ENCODE peak calls at places on chromosomes 13 and 19, in five cellular contexts. One of them, this sample, is unnamed.

GRCh38 chr19:58544591-58545285 is 874 bp downstream of the TRIM28 start:
- DNase-seq in fibroblast of the aortic adventitia: peak
- DNase-seq in kidney epithelial cell: no peak
- DNase-seq in choroid plexus epithelial cell: peak
- DNase-seq in Karpas-422: peak
- DNase-seq in this sample: peak

GRCh38 chr13:71979616-71980015 is 112.6 kb upstream of the DACH1 start:
- DNase-seq in fibroblast of the aortic adventitia: no peak
- DNase-seq in kidney epithelial cell: no peak
- DNase-seq in choroid plexus epithelial cell: peak
- DNase-seq in Karpas-422: no peak
- DNase-seq in this sample: peak

GRCh38 chr19:7368456-7368855 is 19.7 kb downstream of the ARHGEF18 start:
- DNase-seq in fibroblast of the aortic adventitia: no peak
- DNase-seq in kidney epithelial cell: no peak
- DNase-seq in choroid plexus epithelial cell: no peak
- DNase-seq in Karpas-422: no peak
- DNase-seq in this sample: peak

GRCh38 chr13:21733475-21734311 is 62.8 kb downstream of the FGF9 start:
- DNase-seq in fibroblast of the aortic adventitia: no peak
- DNase-seq in kidney epithelial cell: peak
- DNase-seq in choroid plexus epithelial cell: no peak
- DNase-seq in Karpas-422: peak
- DNase-seq in this sample: no peak

GRCh38 chr13:18978447-18978846 is 203.2 kb downstream of the TUBA3C start:
- DNase-seq in fibroblast of the aortic adventitia: no peak
- DNase-seq in kidney epithelial cell: no peak
- DNase-seq in choroid plexus epithelial cell: no peak
- DNase-seq in Karpas-422: no peak
- DNase-seq in this sample: no peak

GRCh38 chr13:76871332-76871945 is 14.8 kb downstream of the KCTD12 start:
- DNase-seq in fibroblast of the aortic adventitia: no peak
- DNase-seq in kidney epithelial cell: no peak
- DNase-seq in choroid plexus epithelial cell: no peak
- DNase-seq in Karpas-422: no peak
- DNase-seq in this sample: no peak

GRCh38 chr19:35755550-35756371 is 1.1 kb downstream of the HSPB6 start:
- DNase-seq in fibroblast of the aortic adventitia: peak
- DNase-seq in kidney epithelial cell: no peak
- DNase-seq in choroid plexus epithelial cell: peak
- DNase-seq in Karpas-422: no peak
- DNase-seq in this sample: peak

GRCh38 chr19:491146-491741 is 5.0 kb upstream of the MADCAM1 start:
- DNase-seq in fibroblast of the aortic adventitia: no peak
- DNase-seq in kidney epithelial cell: no peak
- DNase-seq in choroid plexus epithelial cell: peak
- DNase-seq in Karpas-422: no peak
- DNase-seq in this sample: peak

GRCh38 chr13:31848621-31849020 is 109.3 kb downstream of the RXFP2 start:
- DNase-seq in fibroblast of the aortic adventitia: no peak
- DNase-seq in kidney epithelial cell: no peak
- DNase-seq in choroid plexus epithelial cell: no peak
- DNase-seq in Karpas-422: no peak
- DNase-seq in this sample: no peak

GRCh38 chr19:35846038-35846668 is 6.2 kb downstream of the NPHS1 start:
- DNase-seq in fibroblast of the aortic adventitia: no peak
- DNase-seq in kidney epithelial cell: no peak
- DNase-seq in choroid plexus epithelial cell: peak
- DNase-seq in Karpas-422: no peak
- DNase-seq in this sample: no peak

GRCh38 chr19:18282021-18282787 is 782 bp upstream of the JUND start:
- DNase-seq in fibroblast of the aortic adventitia: no peak
- DNase-seq in kidney epithelial cell: no peak
- DNase-seq in choroid plexus epithelial cell: no peak
- DNase-seq in Karpas-422: no peak
- DNase-seq in this sample: no peak

GRCh38 chr13:30796132-30796832 is 60.9 kb downstream of the ALOX5AP start:
- DNase-seq in fibroblast of the aortic adventitia: peak
- DNase-seq in kidney epithelial cell: peak
- DNase-seq in choroid plexus epithelial cell: peak
- DNase-seq in Karpas-422: no peak
- DNase-seq in this sample: peak

GRCh38 chr19:44874317-44874716 is 16.7 kb upstream of the TOMM40 start:
- DNase-seq in fibroblast of the aortic adventitia: no peak
- DNase-seq in kidney epithelial cell: no peak
- DNase-seq in choroid plexus epithelial cell: no peak
- DNase-seq in Karpas-422: no peak
- DNase-seq in this sample: no peak

GRCh38 chr13:94210826-94211225 is 268.7 kb downstream of the DCT start:
- DNase-seq in fibroblast of the aortic adventitia: no peak
- DNase-seq in kidney epithelial cell: no peak
- DNase-seq in choroid plexus epithelial cell: no peak
- DNase-seq in Karpas-422: no peak
- DNase-seq in this sample: peak

GRCh38 chr19:9296336-9296735 is 13.3 kb downstream of the ZNF699 start:
- DNase-seq in fibroblast of the aortic adventitia: no peak
- DNase-seq in kidney epithelial cell: no peak
- DNase-seq in choroid plexus epithelial cell: no peak
- DNase-seq in Karpas-422: no peak
- DNase-seq in this sample: no peak

GRCh38 chr19:9565900-9566705 is 18.2 kb downstream of the ZNF121 start:
- DNase-seq in fibroblast of the aortic adventitia: peak
- DNase-seq in kidney epithelial cell: no peak
- DNase-seq in choroid plexus epithelial cell: peak
- DNase-seq in Karpas-422: peak
- DNase-seq in this sample: peak

GRCh38 chr19:18220632-18221275 is 5.5 kb downstream of the PDE4C start:
- DNase-seq in fibroblast of the aortic adventitia: no peak
- DNase-seq in kidney epithelial cell: no peak
- DNase-seq in choroid plexus epithelial cell: no peak
- DNase-seq in Karpas-422: peak
- DNase-seq in this sample: no peak

GRCh38 chr19:38391911-38392464 is 3.5 kb downstream of the SPRED3 start:
- DNase-seq in fibroblast of the aortic adventitia: no peak
- DNase-seq in kidney epithelial cell: no peak
- DNase-seq in choroid plexus epithelial cell: no peak
- DNase-seq in Karpas-422: no peak
- DNase-seq in this sample: no peak

GRCh38 chr13:21137696-21138095 is 38.7 kb downstream of the SKA3 start:
- DNase-seq in fibroblast of the aortic adventitia: no peak
- DNase-seq in kidney epithelial cell: no peak
- DNase-seq in choroid plexus epithelial cell: peak
- DNase-seq in Karpas-422: peak
- DNase-seq in this sample: peak

GRCh38 chr19:55536951-55537740 is at the start of gene SBK2:
- DNase-seq in fibroblast of the aortic adventitia: no peak
- DNase-seq in kidney epithelial cell: no peak
- DNase-seq in choroid plexus epithelial cell: no peak
- DNase-seq in Karpas-422: no peak
- DNase-seq in this sample: no peak

GRCh38 chr13:70388935-70389334 is 280.7 kb upstream of the KLHL1 start:
- DNase-seq in fibroblast of the aortic adventitia: no peak
- DNase-seq in kidney epithelial cell: no peak
- DNase-seq in choroid plexus epithelial cell: no peak
- DNase-seq in Karpas-422: no peak
- DNase-seq in this sample: no peak

GRCh38 chr13:62122434-62122833 is 706.8 kb upstream of the PCDH20 start:
- DNase-seq in fibroblast of the aortic adventitia: no peak
- DNase-seq in kidney epithelial cell: no peak
- DNase-seq in choroid plexus epithelial cell: no peak
- DNase-seq in Karpas-422: no peak
- DNase-seq in this sample: no peak

GRCh38 chr19:51357952-51358351 is 8.2 kb downstream of the ETFB start:
- DNase-seq in fibroblast of the aortic adventitia: no peak
- DNase-seq in kidney epithelial cell: no peak
- DNase-seq in choroid plexus epithelial cell: no peak
- DNase-seq in Karpas-422: no peak
- DNase-seq in this sample: no peak

DNA sequence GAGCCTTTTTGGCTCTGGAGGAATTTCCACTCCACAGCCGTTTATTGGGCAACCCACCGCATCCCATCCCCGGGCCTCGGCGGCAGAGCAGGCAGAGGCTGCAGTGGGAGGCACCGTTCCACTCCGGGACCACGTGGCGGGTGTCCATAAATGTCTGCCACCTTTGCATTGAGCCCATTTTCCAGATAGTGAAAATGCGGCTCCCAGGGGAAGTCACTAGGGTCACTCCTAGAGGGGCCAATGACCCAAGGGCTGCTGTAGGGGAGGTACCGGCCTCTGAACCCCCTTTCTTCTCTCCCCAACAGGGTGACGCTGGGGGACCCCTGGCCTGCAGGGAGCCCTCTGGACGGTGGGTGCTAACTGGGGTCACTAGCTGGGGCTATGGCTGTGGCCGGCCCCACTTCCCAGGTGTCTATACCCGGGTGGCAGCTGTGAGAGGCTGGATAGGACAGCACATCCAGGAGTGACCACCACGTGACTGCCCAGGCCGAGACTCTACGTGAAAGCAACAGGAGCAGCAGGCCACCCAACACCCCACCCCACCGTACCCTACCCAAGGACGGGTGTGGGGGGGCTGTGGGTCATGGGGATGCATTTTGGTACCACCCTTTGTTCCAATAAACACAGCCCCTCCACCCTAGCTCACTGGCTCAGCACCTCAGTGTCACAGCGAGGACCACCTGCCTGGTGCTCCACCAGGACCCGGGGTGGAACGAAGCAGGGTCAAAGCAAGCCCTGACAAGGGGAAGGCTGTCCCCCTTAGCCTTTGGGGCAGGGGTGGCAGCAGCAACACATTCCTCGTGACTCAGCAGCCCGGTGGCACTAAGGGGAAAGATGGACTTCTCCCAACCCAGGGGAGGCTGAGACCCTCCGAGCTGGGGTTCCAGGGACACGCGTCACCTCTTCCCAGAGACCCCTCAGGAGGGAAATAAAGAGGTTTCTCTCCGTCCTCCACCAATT is 1.5 kb downstream of the TIMM13 start:
- DNase-seq in fibroblast of the aortic adventitia: no peak
- DNase-seq in kidney epithelial cell: no peak
- DNase-seq in choroid plexus epithelial cell: no peak
- DNase-seq in Karpas-422: no peak
- DNase-seq in this sample: no peak
- H3K4me3 ChIP-seq in fibroblast of the aortic adventitia: peak
- H3K4me3 ChIP-seq in kidney epithelial cell: no peak
- H3K4me3 ChIP-seq in choroid plexus epithelial cell: peak
- H3K4me3 ChIP-seq in Karpas-422: peak
- H3K4me3 ChIP-seq in this sample: peak

DNA sequence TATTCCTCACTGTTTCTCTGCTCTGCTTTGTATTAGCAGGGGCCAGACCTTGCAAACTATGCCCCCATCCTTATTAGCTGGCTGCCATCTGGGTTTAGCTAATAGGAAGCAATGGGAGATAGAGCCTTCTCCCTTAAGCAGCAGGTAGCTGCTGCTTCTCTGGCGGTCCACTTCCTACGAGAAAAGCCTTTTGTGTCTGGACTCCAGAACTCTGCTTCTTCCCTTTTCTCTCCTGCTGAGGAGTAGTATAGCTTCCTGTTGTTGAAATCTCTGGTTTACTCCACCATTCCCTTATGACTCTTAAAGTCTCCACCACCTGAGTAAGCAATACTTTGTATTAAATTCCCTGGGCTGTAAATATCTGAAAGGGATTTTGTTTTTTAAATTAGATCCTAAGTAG is 147.1 kb downstream of the DNAJC15 start:
- DNase-seq in fibroblast of the aortic adventitia: no peak
- DNase-seq in kidney epithelial cell: no peak
- DNase-seq in choroid plexus epithelial cell: no peak
- DNase-seq in Karpas-422: no peak
- DNase-seq in this sample: no peak
- H3K4me3 ChIP-seq in fibroblast of the aortic adventitia: no peak
- H3K4me3 ChIP-seq in kidney epithelial cell: no peak
- H3K4me3 ChIP-seq in choroid plexus epithelial cell: no peak
- H3K4me3 ChIP-seq in Karpas-422: no peak
- H3K4me3 ChIP-seq in this sample: no peak

DNA sequence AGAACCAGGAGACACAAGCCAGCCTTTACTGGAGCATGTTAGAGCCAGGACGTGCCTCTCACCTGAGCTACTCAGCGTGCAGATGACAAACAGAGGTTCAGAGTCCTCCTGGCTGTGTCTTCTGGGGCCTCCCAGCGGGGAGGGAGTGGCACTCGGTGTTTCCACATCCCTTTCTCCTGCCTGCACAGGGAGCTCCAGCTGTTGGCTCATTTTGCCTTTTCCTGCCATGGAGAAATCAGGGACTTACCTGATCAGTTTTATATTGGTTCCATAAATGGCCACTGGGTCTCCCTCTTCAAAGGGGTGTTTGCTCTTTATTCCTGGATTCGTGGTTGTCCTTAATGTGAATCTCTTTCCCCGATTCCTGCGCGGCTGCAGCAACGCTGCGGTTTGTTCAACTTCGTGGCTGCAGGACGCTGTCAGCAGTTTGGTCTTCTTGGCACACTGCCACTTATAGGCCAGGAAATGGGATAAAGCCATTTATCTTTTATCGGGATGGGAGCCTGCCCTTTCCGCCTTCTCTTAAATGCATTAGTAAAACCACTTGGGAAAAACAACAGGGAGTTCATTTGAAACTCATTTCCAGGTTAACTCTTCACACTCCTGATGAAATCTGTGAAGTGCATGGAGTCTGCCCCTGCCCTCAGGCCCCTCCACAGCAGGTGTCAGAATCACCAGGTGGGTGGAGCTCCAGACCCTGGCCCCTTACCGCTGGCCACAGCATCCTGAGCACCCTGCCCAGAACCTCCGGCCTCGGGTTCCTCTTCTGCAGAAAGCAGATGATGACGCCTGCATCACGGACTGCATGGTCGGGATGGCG is 39.8 kb upstream of the MCF2L start:
- DNase-seq in fibroblast of the aortic adventitia: peak
- DNase-seq in kidney epithelial cell: no peak
- DNase-seq in choroid plexus epithelial cell: peak
- DNase-seq in Karpas-422: no peak
- DNase-seq in this sample: peak
- H3K4me3 ChIP-seq in fibroblast of the aortic adventitia: no peak
- H3K4me3 ChIP-seq in kidney epithelial cell: no peak
- H3K4me3 ChIP-seq in choroid plexus epithelial cell: no peak
- H3K4me3 ChIP-seq in Karpas-422: no peak
- H3K4me3 ChIP-seq in this sample: no peak

GRCh38 chr19:13024126-13024957 is 29.1 kb downstream of the NFIX start:
- DNase-seq in fibroblast of the aortic adventitia: peak
- DNase-seq in kidney epithelial cell: no peak
- DNase-seq in choroid plexus epithelial cell: peak
- DNase-seq in Karpas-422: no peak
- DNase-seq in this sample: peak

GRCh38 chr19:13022859-13023636 is 27.8 kb downstream of the NFIX start:
- DNase-seq in fibroblast of the aortic adventitia: peak
- DNase-seq in kidney epithelial cell: no peak
- DNase-seq in choroid plexus epithelial cell: peak
- DNase-seq in Karpas-422: no peak
- DNase-seq in this sample: peak

GRCh38 chr19:13023666-13024065 is 28.4 kb downstream of the NFIX start:
- DNase-seq in fibroblast of the aortic adventitia: peak
- DNase-seq in kidney epithelial cell: no peak
- DNase-seq in choroid plexus epithelial cell: no peak
- DNase-seq in Karpas-422: no peak
- DNase-seq in this sample: peak

GRCh38 chr19:13020002-13020414 is 24.7 kb downstream of the NFIX start:
- DNase-seq in fibroblast of the aortic adventitia: no peak
- DNase-seq in kidney epithelial cell: no peak
- DNase-seq in choroid plexus epithelial cell: no peak
- DNase-seq in Karpas-422: no peak
- DNase-seq in this sample: no peak

GRCh38 chr19:13022111-13022858 is 27.0 kb downstream of the NFIX start:
- DNase-seq in fibroblast of the aortic adventitia: peak
- DNase-seq in kidney epithelial cell: no peak
- DNase-seq in choroid plexus epithelial cell: no peak
- DNase-seq in Karpas-422: no peak
- DNase-seq in this sample: no peak
- H3K4me3 ChIP-seq in fibroblast of the aortic adventitia: peak
- H3K4me3 ChIP-seq in kidney epithelial cell: no peak
- H3K4me3 ChIP-seq in choroid plexus epithelial cell: peak
- H3K4me3 ChIP-seq in Karpas-422: no peak
- H3K4me3 ChIP-seq in this sample: peak

GRCh38 chr19:17183858-17184271 is 31.3 kb upstream of the USE1 start:
- DNase-seq in fibroblast of the aortic adventitia: no peak
- DNase-seq in kidney epithelial cell: no peak
- DNase-seq in choroid plexus epithelial cell: no peak
- DNase-seq in Karpas-422: no peak
- DNase-seq in this sample: no peak
- H3K4me3 ChIP-seq in fibroblast of the aortic adventitia: no peak
- H3K4me3 ChIP-seq in kidney epithelial cell: no peak
- H3K4me3 ChIP-seq in choroid plexus epithelial cell: no peak
- H3K4me3 ChIP-seq in Karpas-422: no peak
- H3K4me3 ChIP-seq in this sample: no peak